ENCODE peak calls at places on chromosomes 3 and 15, in eight cellular contexts. A is fibroblast of lung; Y is iPS DF 6.9; T is body of pancreas; W is heart left ventricle; H is cardiac fibroblast; J is T follicular helper cell; F is activated naive CD8-positive, alpha-beta T cell treated with anti-CD3 and anti-CD28 coated beads, Interleukin-2, amount 50 U/mL, for 24 hours. C is an unnamed sample.

GRCh38 chr3:184015381-184016019 is 2.2 kb downstream of the ABCC5 start:
- DNase-seq in A (peak), Y (no peak), T (no peak), W (peak), H (no peak), J (no peak), F (no peak), C (no peak)

GRCh38 chr3:69250014-69250413 is 127.6 kb upstream of the LMOD3 start:
- DNase-seq in A (peak), Y (peak), T (peak), W (peak), H (peak), J (peak), F (peak), C (peak)

GRCh38 chr15:74134387-74135027 is 4.1 kb downstream of the ISLR2 start:
- DNase-seq in A (peak), Y (no peak), T (peak), W (peak), H (no peak), J (no peak), F (peak), C (peak)

GRCh38 chr3:84307339-84307738 is 651.5 kb upstream of the CADM2 start:
- DNase-seq in A (no peak), Y (no peak), T (no peak), W (no peak), H (no peak), J (no peak), F (no peak), C (no peak)

GRCh38 chr15:29018406-29018805 is 132.6 kb downstream of the APBA2 start:
- DNase-seq in A (no peak), Y (peak), T (peak), W (no peak), H (no peak), J (no peak), F (no peak), C (no peak)

GRCh38 chr15:89090791-89091666 is 2.8 kb downstream of the ABHD2 start:
- DNase-seq in A (peak), Y (no peak), T (peak), W (peak), H (peak), J (peak), F (peak), C (peak)

GRCh38 chr3:191417457-191417729 is 43.6 kb upstream of the PYDC2 start:
- DNase-seq in A (no peak), Y (no peak), T (no peak), W (no peak), H (no peak), J (no peak), F (no peak), C (no peak)

GRCh38 chr3:16849795-16850194 is 35.0 kb upstream of the PLCL2 start:
- DNase-seq in A (peak), Y (no peak), T (no peak), W (no peak), H (peak), J (no peak), F (no peak), C (no peak)

GRCh38 chr3:187667526-187667925 is 2.7 kb downstream of the SST start:
- DNase-seq in A (no peak), Y (no peak), T (no peak), W (no peak), H (no peak), J (no peak), F (no peak), C (no peak)

GRCh38 chr3:123157598-123158287 is 44.0 kb upstream of the SEC22A start:
- DNase-seq in A (no peak), Y (no peak), T (peak), W (no peak), H (no peak), J (no peak), F (no peak), C (no peak)

GRCh38 chr15:40386480-40386879 is 4.0 kb downstream of the KNSTRN start:
- DNase-seq in A (no peak), Y (no peak), T (no peak), W (no peak), H (no peak), J (no peak), F (no peak), C (no peak)

GRCh38 chr3:38047896-38048295 is 8.9 kb downstream of the DLEC1 start:
- DNase-seq in A (no peak), Y (no peak), T (no peak), W (no peak), H (no peak), J (no peak), F (no peak), C (no peak)

GRCh38 chr15:51450001-51450400 is 108.5 kb downstream of the GLDN start:
- DNase-seq in A (no peak), Y (no peak), T (peak), W (no peak), H (peak), J (no peak), F (no peak), C (peak)

GRCh38 chr15:42449770-42450433 is 41.0 kb downstream of the ZNF106 start:
- DNase-seq in A (no peak), Y (no peak), T (no peak), W (peak), H (no peak), J (no peak), F (no peak), C (no peak)

GRCh38 chr15:28017423-28017924 is 81.6 kb downstream of the OCA2 start:
- DNase-seq in A (no peak), Y (no peak), T (no peak), W (no peak), H (no peak), J (no peak), F (no peak), C (peak)

GRCh38 chr3:170529912-170530311 is 56.0 kb downstream of the SLC7A14 start:
- DNase-seq in A (no peak), Y (no peak), T (no peak), W (no peak), H (no peak), J (no peak), F (no peak), C (no peak)

GRCh38 chr3:126052196-126053058 is 31.5 kb downstream of the SLC41A3 start:
- DNase-seq in A (no peak), Y (no peak), T (no peak), W (no peak), H (no peak), J (no peak), F (no peak), C (no peak)